ENCODE peak calls at places on chromosome 14, in ten cellular contexts. One of them, this sample, is unnamed.
A peak's percentile ranks its signal among the peaks of the same experiment; 100 is the strongest.

GRCh38 chr14:54316652-54317051 is 80.2 kb upstream of the CDKN3 start:
- DNase-seq in PC-3: no peak
- DNase-seq in GM23338: no peak
- DNase-seq in lower lobe of right lung: no peak
- DNase-seq in OCI-LY7: no peak
- DNase-seq in H9: no peak
- DNase-seq in NT2/D1: no peak
- DNase-seq in A549: no peak
- DNase-seq in HCT116: no peak
- DNase-seq in osteoblast: no peak
- DNase-seq in this sample: no peak

GRCh38 chr14:36207500-36207899 is 31.0 kb upstream of the PTCSC3 start:
- DNase-seq in osteoblast: no peak
- DNase-seq in OCI-LY7: no peak
- DNase-seq in GM23338: peak; percentile 41
- DNase-seq in PC-3: peak; percentile 51
- DNase-seq in NT2/D1: no peak
- DNase-seq in A549: peak; percentile 12
- DNase-seq in HCT116: no peak
- DNase-seq in H9: no peak
- DNase-seq in lower lobe of right lung: no peak
- DNase-seq in this sample: no peak

GRCh38 chr14:71267691-71268090 is 360.4 kb downstream of the PCNX1 start:
- DNase-seq in osteoblast: no peak
- DNase-seq in HCT116: no peak
- DNase-seq in NT2/D1: no peak
- DNase-seq in lower lobe of right lung: no peak
- DNase-seq in PC-3: no peak
- DNase-seq in OCI-LY7: no peak
- DNase-seq in H9: no peak
- DNase-seq in GM23338: no peak
- DNase-seq in A549: no peak
- DNase-seq in this sample: no peak

GRCh38 chr14:58918066-58918465 is 270.4 kb upstream of the DAAM1 start:
- DNase-seq in H9: no peak
- DNase-seq in OCI-LY7: no peak
- DNase-seq in HCT116: no peak
- DNase-seq in NT2/D1: no peak
- DNase-seq in PC-3: peak; percentile 98
- DNase-seq in GM23338: no peak
- DNase-seq in lower lobe of right lung: no peak
- DNase-seq in osteoblast: no peak
- DNase-seq in A549: peak; percentile 10
- DNase-seq in this sample: no peak

GRCh38 chr14:49865431-49865859 is 12.9 kb upstream of the NEMF start:
- DNase-seq in HCT116: no peak
- DNase-seq in PC-3: peak; percentile 88
- DNase-seq in osteoblast: peak; percentile 25
- DNase-seq in H9: peak; percentile 75
- DNase-seq in NT2/D1: no peak
- DNase-seq in OCI-LY7: peak; percentile 83
- DNase-seq in A549: peak; percentile 75
- DNase-seq in GM23338: peak; percentile 89
- DNase-seq in lower lobe of right lung: peak; percentile 83
- DNase-seq in this sample: peak; percentile 93

GRCh38 chr14:24368562-24369252 is 723 bp downstream of the NFATC4 start:
- DNase-seq in lower lobe of right lung: peak; percentile 57
- DNase-seq in PC-3: no peak
- DNase-seq in H9: peak; percentile 80
- DNase-seq in NT2/D1: no peak
- DNase-seq in osteoblast: peak; percentile 95
- DNase-seq in OCI-LY7: peak; percentile 53
- DNase-seq in GM23338: peak; percentile 87
- DNase-seq in A549: no peak
- DNase-seq in HCT116: no peak
- DNase-seq in this sample: peak; percentile 76

GRCh38 chr14:22265319-22266140 is 323.5 kb downstream of the DAD1 start:
- DNase-seq in PC-3: peak; percentile 56
- DNase-seq in GM23338: peak; percentile 46
- DNase-seq in lower lobe of right lung: no peak
- DNase-seq in HCT116: no peak
- DNase-seq in NT2/D1: no peak
- DNase-seq in A549: no peak
- DNase-seq in osteoblast: no peak
- DNase-seq in H9: no peak
- DNase-seq in OCI-LY7: peak; percentile 64
- DNase-seq in this sample: no peak

GRCh38 chr14:22456986-22457594 is 131.9 kb downstream of the DAD1 start:
- DNase-seq in NT2/D1: no peak
- DNase-seq in lower lobe of right lung: no peak
- DNase-seq in A549: no peak
- DNase-seq in HCT116: no peak
- DNase-seq in PC-3: no peak
- DNase-seq in OCI-LY7: no peak
- DNase-seq in GM23338: no peak
- DNase-seq in H9: no peak
- DNase-seq in osteoblast: no peak
- DNase-seq in this sample: no peak

GRCh38 chr14:100540141-100540925 is 46.9 kb downstream of the BEGAIN start:
- DNase-seq in lower lobe of right lung: peak; percentile 37
- DNase-seq in PC-3: no peak
- DNase-seq in osteoblast: peak; percentile 93
- DNase-seq in OCI-LY7: no peak
- DNase-seq in GM23338: peak; percentile 80
- DNase-seq in HCT116: no peak
- DNase-seq in H9: peak; percentile 74
- DNase-seq in A549: peak; percentile 59
- DNase-seq in NT2/D1: no peak
- DNase-seq in this sample: peak; percentile 53

GRCh38 chr14:53306926-53307325 is 153.8 kb upstream of the DDHD1 start:
- DNase-seq in osteoblast: peak; percentile 86
- DNase-seq in GM23338: no peak
- DNase-seq in NT2/D1: no peak
- DNase-seq in HCT116: no peak
- DNase-seq in PC-3: peak; percentile 48
- DNase-seq in lower lobe of right lung: no peak
- DNase-seq in A549: no peak
- DNase-seq in H9: no peak
- DNase-seq in OCI-LY7: no peak
- DNase-seq in this sample: no peak

GRCh38 chr14:25003537-25003936 is 46.4 kb downstream of the STXBP6 start:
- DNase-seq in osteoblast: no peak
- DNase-seq in H9: no peak
- DNase-seq in OCI-LY7: no peak
- DNase-seq in A549: peak; percentile 9
- DNase-seq in GM23338: no peak
- DNase-seq in HCT116: no peak
- DNase-seq in NT2/D1: no peak
- DNase-seq in lower lobe of right lung: no peak
- DNase-seq in PC-3: peak; percentile 26
- DNase-seq in this sample: no peak

GRCh38 chr14:88919502-88919901 is 95.1 kb downstream of the TTC8 start:
- DNase-seq in HCT116: no peak
- DNase-seq in H9: no peak
- DNase-seq in lower lobe of right lung: no peak
- DNase-seq in NT2/D1: no peak
- DNase-seq in OCI-LY7: no peak
- DNase-seq in A549: peak; percentile 54
- DNase-seq in PC-3: peak; percentile 91
- DNase-seq in osteoblast: no peak
- DNase-seq in GM23338: no peak
- DNase-seq in this sample: no peak

GRCh38 chr14:55158412-55158811 is 29.4 kb downstream of the LGALS3 start:
- DNase-seq in GM23338: no peak
- DNase-seq in lower lobe of right lung: no peak
- DNase-seq in HCT116: no peak
- DNase-seq in PC-3: no peak
- DNase-seq in A549: no peak
- DNase-seq in H9: no peak
- DNase-seq in NT2/D1: no peak
- DNase-seq in osteoblast: no peak
- DNase-seq in OCI-LY7: no peak
- DNase-seq in this sample: no peak

GRCh38 chr14:38224328-38224727 is 16.6 kb downstream of the SSTR1 start:
- DNase-seq in NT2/D1: no peak
- DNase-seq in osteoblast: no peak
- DNase-seq in lower lobe of right lung: no peak
- DNase-seq in GM23338: no peak
- DNase-seq in HCT116: no peak
- DNase-seq in H9: no peak
- DNase-seq in A549: no peak
- DNase-seq in PC-3: no peak
- DNase-seq in OCI-LY7: no peak
- DNase-seq in this sample: no peak
- H3K4me1 ChIP-seq in NT2/D1: no peaks in the 10 kb centered on the region
- H3K4me1 ChIP-seq in osteoblast: no peaks in the 10 kb centered on the region
- H3K4me1 ChIP-seq in lower lobe of right lung: no peaks in the 10 kb centered on the region
- H3K4me1 ChIP-seq in GM23338: peaks cover 32% of the 10 kb centered on the region
- H3K4me1 ChIP-seq in HCT116: no peaks in the 10 kb centered on the region
- H3K4me1 ChIP-seq in H9: peaks cover 3% of the 10 kb centered on the region
- H3K4me1 ChIP-seq in A549: no peaks in the 10 kb centered on the region
- H3K4me1 ChIP-seq in PC-3: no peaks in the 10 kb centered on the region
- H3K4me1 ChIP-seq in OCI-LY7: no peaks in the 10 kb centered on the region
- H3K4me1 ChIP-seq in this sample: no peaks in the 10 kb centered on the region

DNA sequence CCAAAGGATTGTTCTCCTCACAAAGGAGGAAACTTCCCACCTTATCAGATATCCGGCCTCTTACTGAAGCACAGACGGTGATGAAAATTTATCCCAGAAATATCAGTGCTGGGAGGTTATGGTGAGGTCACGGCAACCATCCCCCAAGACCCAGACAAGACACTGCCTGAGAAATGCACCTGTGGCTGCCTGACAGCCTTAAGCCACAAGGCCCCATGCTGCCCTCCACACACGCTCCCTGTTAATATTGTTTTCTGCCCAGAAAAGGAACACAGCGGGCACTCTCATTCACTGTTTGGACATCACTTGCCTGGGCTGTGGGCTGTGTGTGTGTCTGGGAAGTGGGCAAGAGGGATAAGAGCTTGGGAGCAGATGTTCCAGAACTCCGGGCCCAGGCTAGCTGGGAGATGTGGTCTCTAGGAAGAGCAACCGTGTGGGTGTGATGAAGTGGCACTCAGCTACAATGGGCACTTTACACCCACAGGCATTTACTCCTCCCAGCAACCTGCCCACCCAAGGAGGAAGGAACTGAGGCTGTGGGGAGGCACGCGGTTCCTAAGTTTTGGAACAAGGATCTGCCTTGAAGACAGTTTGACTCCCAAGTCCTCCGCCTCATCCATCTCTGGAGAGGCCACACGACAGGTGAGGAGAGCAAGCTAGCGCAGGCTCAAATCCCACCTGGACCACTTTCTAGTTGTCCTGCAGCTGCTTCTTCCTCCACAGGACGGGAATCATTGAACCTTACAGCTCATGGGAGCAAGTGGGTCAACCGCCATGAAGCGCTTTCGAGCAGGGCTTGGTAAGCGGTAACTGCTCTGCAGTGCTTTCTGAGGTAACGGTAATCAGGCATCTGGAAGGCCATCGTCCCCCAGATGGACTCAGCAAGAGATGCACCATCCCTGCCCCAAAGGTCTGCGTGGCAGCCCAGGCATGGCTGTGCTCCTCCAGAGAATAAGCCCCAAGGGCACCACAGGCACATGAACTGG is 91.4 kb downstream of the CHGA start:
- DNase-seq in OCI-LY7: no peak
- DNase-seq in A549: no peak
- DNase-seq in GM23338: no peak
- DNase-seq in NT2/D1: no peak
- DNase-seq in osteoblast: peak; percentile 73
- DNase-seq in HCT116: no peak
- DNase-seq in H9: no peak
- DNase-seq in PC-3: no peak
- DNase-seq in lower lobe of right lung: no peak
- DNase-seq in this sample: no peak
- H3K4me1 ChIP-seq in OCI-LY7: peaks cover 4% of the 10 kb centered on the region
- H3K4me1 ChIP-seq in A549: peaks cover 10% of the 10 kb centered on the region
- H3K4me1 ChIP-seq in GM23338: peaks cover 11% of the 10 kb centered on the region
- H3K4me1 ChIP-seq in NT2/D1: peaks cover 7% of the 10 kb centered on the region
- H3K4me1 ChIP-seq in osteoblast: peaks cover 33% of the 10 kb centered on the region
- H3K4me1 ChIP-seq in HCT116: peaks cover 6% of the 10 kb centered on the region
- H3K4me1 ChIP-seq in H9: no peaks in the 10 kb centered on the region
- H3K4me1 ChIP-seq in PC-3: no peaks in the 10 kb centered on the region
- H3K4me1 ChIP-seq in lower lobe of right lung: peaks cover 29% of the 10 kb centered on the region
- H3K4me1 ChIP-seq in this sample: peaks cover 88% of the 10 kb centered on the region

GRCh38 chr14:62710811-62711210 is 334.4 kb downstream of the KCNH5 start:
- DNase-seq in HCT116: no peak
- DNase-seq in lower lobe of right lung: no peak
- DNase-seq in PC-3: no peak
- DNase-seq in osteoblast: no peak
- DNase-seq in A549: no peak
- DNase-seq in H9: no peak
- DNase-seq in OCI-LY7: no peak
- DNase-seq in NT2/D1: no peak
- DNase-seq in GM23338: no peak
- DNase-seq in this sample: no peak
- H3K4me1 ChIP-seq in HCT116: no peaks in the 10 kb centered on the region
- H3K4me1 ChIP-seq in lower lobe of right lung: no peaks in the 10 kb centered on the region
- H3K4me1 ChIP-seq in PC-3: no peaks in the 10 kb centered on the region
- H3K4me1 ChIP-seq in osteoblast: no peaks in the 10 kb centered on the region
- H3K4me1 ChIP-seq in A549: peaks cover 10% of the 10 kb centered on the region
- H3K4me1 ChIP-seq in H9: no peaks in the 10 kb centered on the region
- H3K4me1 ChIP-seq in OCI-LY7: no peaks in the 10 kb centered on the region
- H3K4me1 ChIP-seq in NT2/D1: no peaks in the 10 kb centered on the region
- H3K4me1 ChIP-seq in GM23338: peaks cover 10% of the 10 kb centered on the region
- H3K4me1 ChIP-seq in this sample: no peaks in the 10 kb centered on the region

GRCh38 chr14:62015945-62016344 is 253.7 kb downstream of the SNAPC1 start:
- DNase-seq in PC-3: peak; percentile 35
- DNase-seq in A549: no peak
- DNase-seq in HCT116: no peak
- DNase-seq in osteoblast: no peak
- DNase-seq in GM23338: no peak
- DNase-seq in H9: no peak
- DNase-seq in OCI-LY7: no peak
- DNase-seq in NT2/D1: no peak
- DNase-seq in lower lobe of right lung: no peak
- DNase-seq in this sample: no peak

GRCh38 chr14:62018606-62019005 is 256.4 kb downstream of the SNAPC1 start:
- DNase-seq in NT2/D1: no peak
- DNase-seq in HCT116: no peak
- DNase-seq in A549: no peak
- DNase-seq in lower lobe of right lung: no peak
- DNase-seq in osteoblast: no peak
- DNase-seq in GM23338: no peak
- DNase-seq in H9: no peak
- DNase-seq in OCI-LY7: no peak
- DNase-seq in PC-3: no peak
- DNase-seq in this sample: no peak

GRCh38 chr14:62017651-62018230 is 255.5 kb downstream of the SNAPC1 start:
- DNase-seq in GM23338: peak; percentile 9
- DNase-seq in PC-3: no peak
- DNase-seq in HCT116: no peak
- DNase-seq in NT2/D1: no peak
- DNase-seq in lower lobe of right lung: no peak
- DNase-seq in H9: no peak
- DNase-seq in osteoblast: no peak
- DNase-seq in OCI-LY7: no peak
- DNase-seq in A549: no peak
- DNase-seq in this sample: no peak

DNA sequence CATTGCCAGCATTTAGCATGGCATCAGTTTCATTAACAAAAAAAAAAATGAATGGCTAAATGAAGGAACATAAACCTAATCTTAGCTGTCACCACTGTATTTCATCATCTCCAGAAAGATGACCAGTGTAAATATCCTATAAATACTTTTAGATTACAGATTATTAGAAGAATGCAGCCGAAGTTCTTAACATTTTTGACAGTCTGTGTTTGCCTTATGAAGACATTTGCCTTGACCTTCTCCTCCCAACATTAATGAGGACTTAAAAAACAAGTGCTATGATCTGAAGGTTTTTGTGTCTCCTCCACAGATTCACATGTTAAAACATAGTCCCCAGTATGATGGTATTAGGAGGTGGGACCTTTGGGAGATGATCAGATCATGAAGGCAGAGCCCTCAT is 253.0 kb downstream of the SNAPC1 start:
- DNase-seq in HCT116: no peak
- DNase-seq in GM23338: no peak
- DNase-seq in osteoblast: no peak
- DNase-seq in H9: no peak
- DNase-seq in PC-3: peak; percentile 39
- DNase-seq in OCI-LY7: no peak
- DNase-seq in A549: no peak
- DNase-seq in NT2/D1: no peak
- DNase-seq in lower lobe of right lung: no peak
- DNase-seq in this sample: no peak
- H3K4me1 ChIP-seq in HCT116: no peaks in the 10 kb centered on the region
- H3K4me1 ChIP-seq in GM23338: no peaks in the 10 kb centered on the region
- H3K4me1 ChIP-seq in osteoblast: no peaks in the 10 kb centered on the region
- H3K4me1 ChIP-seq in H9: no peaks in the 10 kb centered on the region
- H3K4me1 ChIP-seq in PC-3: peaks cover 8% of the 10 kb centered on the region
- H3K4me1 ChIP-seq in OCI-LY7: no peaks in the 10 kb centered on the region
- H3K4me1 ChIP-seq in A549: no peaks in the 10 kb centered on the region
- H3K4me1 ChIP-seq in NT2/D1: no peaks in the 10 kb centered on the region
- H3K4me1 ChIP-seq in lower lobe of right lung: no peaks in the 10 kb centered on the region
- H3K4me1 ChIP-seq in this sample: no peaks in the 10 kb centered on the region